ENCODE peak calls at places on chromosomes 5 and 9, in eight cellular contexts. K is naive thymus-derived CD4-positive, alpha-beta T cell; J is Panc1; L is stomach; F is GM23248; S is heart right ventricle; Z is IMR-90; Y is H9. A is an unnamed sample. For H3K4me1, the result is how much of the 10 kb centered on the place peaks cover.

GRCh38 chr9:79572891-79573696 is 1.3 kb downstream of the TLE4 start:
- DNase-seq in K (peak), J (no peak), L (peak), F (peak), S (peak), Z (no peak), Y (peak), A (peak)

GRCh38 chr5:64768358-64769312 is at the start of the genes CWC27 and SREK1IP1:
- DNase-seq in K (peak), J (peak), L (peak), F (peak), S (peak), Z (peak), Y (peak), A (peak)

GRCh38 chr5:172699999-172700685 is 59.1 kb downstream of the NEURL1B start:
- DNase-seq in K (no peak), J (no peak), L (no peak), F (no peak), S (no peak), Z (no peak), Y (peak), A (no peak)

GRCh38 chr5:158758666-158759065 is 341.1 kb downstream of the EBF1 start:
- DNase-seq in K (no peak), J (no peak), L (no peak), F (peak), S (no peak), Z (peak), Y (no peak), A (no peak)

GRCh38 chr9:79611091-79611614 is 39.4 kb downstream of the TLE4 start:
- DNase-seq in K (no peak), J (no peak), L (no peak), F (peak), S (no peak), Z (peak), Y (no peak), A (no peak)

GRCh38 chr5:5418006-5418405 is 4.5 kb upstream of the ICE1 start:
- DNase-seq in K (no peak), J (no peak), L (no peak), F (no peak), S (no peak), Z (no peak), Y (no peak), A (no peak)

GRCh38 chr5:82448374-82448773 is 170.2 kb upstream of the RPS23 start:
- DNase-seq in K (no peak), J (no peak), L (no peak), F (no peak), S (no peak), Z (no peak), Y (no peak), A (no peak)

GRCh38 chr9:137027369-137028012 is 546 bp downstream of the ABCA2 start:
- DNase-seq in K (no peak), J (no peak), L (no peak), F (peak), S (peak), Z (peak), Y (no peak), A (no peak)

GRCh38 chr9:136665704-136666363 is 3.1 kb downstream of the EGFL7 start:
- DNase-seq in K (no peak), J (no peak), L (no peak), F (peak), S (no peak), Z (no peak), Y (no peak), A (no peak)

GRCh38 chr5:145775411-145775810 is 59.7 kb downstream of the PRELID2 start:
- DNase-seq in K (no peak), J (no peak), L (no peak), F (peak), S (no peak), Z (peak), Y (no peak), A (no peak)

GRCh38 chr9:83620841-83621636 is 1.9 kb upstream of the IDNK start:
- DNase-seq in K (peak), J (peak), L (peak), F (peak), S (no peak), Z (peak), Y (peak), A (peak)

GRCh38 chr9:127862075-127863011 is 7.9 kb upstream of the ENG start:
- DNase-seq in K (peak), J (no peak), L (peak), F (no peak), S (peak), Z (no peak), Y (no peak), A (peak)

GRCh38 chr5:72185717-72186388 is 78.6 kb downstream of the MAP1B start:
- DNase-seq in K (no peak), J (no peak), L (no peak), F (peak), S (no peak), Z (no peak), Y (no peak), A (no peak)

GRCh38 chr5:151144275-151144674 is 13.3 kb downstream of the ANXA6 start:
- DNase-seq in K (no peak), J (no peak), L (no peak), F (no peak), S (no peak), Z (no peak), Y (no peak), A (no peak)

GRCh38 chr9:81597749-81598497 is 91.4 kb downstream of the TLE1 start:
- DNase-seq in K (no peak), J (no peak), L (no peak), F (no peak), S (no peak), Z (no peak), Y (no peak), A (no peak)

GRCh38 chr5:135307143-135307903 is 91.7 kb downstream of the MACROH2A1 start:
- DNase-seq in K (no peak), J (no peak), L (no peak), F (no peak), S (no peak), Z (no peak), Y (no peak), A (no peak)

GRCh38 chr5:83474170-83474796 is 2.7 kb downstream of the VCAN start:
- DNase-seq in K (no peak), J (no peak), L (peak), F (peak), S (peak), Z (peak), Y (peak), A (no peak)

GRCh38 chr9:97794666-97795065 is 58.4 kb upstream of the FOXE1 start:
- DNase-seq in K (no peak), J (no peak), L (no peak), F (no peak), S (no peak), Z (no peak), Y (no peak), A (no peak)

GRCh38 chr9:128494108-128494742 is 10.3 kb upstream of the GLE1 start:
- DNase-seq in K (peak), J (no peak), L (peak), F (no peak), S (peak), Z (no peak), Y (no peak), A (no peak)

GRCh38 chr5:146388418-146388817 is 49.8 kb downstream of the POU4F3 start:
- DNase-seq in K (no peak), J (no peak), L (no peak), F (peak), S (no peak), Z (peak), Y (no peak), A (no peak)

GRCh38 chr5:158153508-158153907 is 294.6 kb upstream of the CLINT1 start:
- DNase-seq in K (no peak), J (no peak), L (no peak), F (no peak), S (no peak), Z (no peak), Y (no peak), A (no peak)

GRCh38 chr5:174917976-174918554 is 193.7 kb downstream of the MSX2 start:
- DNase-seq in K (no peak), J (no peak), L (no peak), F (no peak), S (no peak), Z (no peak), Y (no peak), A (no peak)

GRCh38 chr5:156120777-156121176 is 206.2 kb upstream of the SGCD start:
- DNase-seq in K (no peak), J (no peak), L (no peak), F (peak), S (no peak), Z (no peak), Y (no peak), A (no peak)

GRCh38 chr5:39167141-39167972 is 52.0 kb downstream of the FYB1 start:
- DNase-seq in K (no peak), J (no peak), L (no peak), F (peak), S (no peak), Z (peak), Y (no peak), A (no peak)

GRCh38 chr9:129835860-129836223 is 584 bp downstream of the USP20 start:
- DNase-seq in K (no peak), J (no peak), L (no peak), F (no peak), S (no peak), Z (peak), Y (no peak), A (no peak)

GRCh38 chr9:87198716-87199115 is 251.4 kb upstream of the GAS1 start:
- DNase-seq in K (no peak), J (no peak), L (no peak), F (peak), S (no peak), Z (peak), Y (no peak), A (no peak)

GRCh38 chr9:73807956-73808355 is 656.3 kb downstream of the ANXA1 start:
- DNase-seq in K (no peak), J (no peak), L (no peak), F (no peak), S (no peak), Z (no peak), Y (no peak), A (no peak)

GRCh38 chr5:72085319-72085718 is 22.0 kb upstream of the MAP1B start:
- DNase-seq in K (no peak), J (no peak), L (no peak), F (no peak), S (no peak), Z (no peak), Y (no peak), A (no peak)

GRCh38 chr5:122785294-122785693 is 10.4 kb downstream of the SNX2 start:
- DNase-seq in K (no peak), J (no peak), L (no peak), F (no peak), S (no peak), Z (no peak), Y (no peak), A (no peak)

GRCh38 chr9:27154923-27155322 is 45.9 kb downstream of the TEK start:
- DNase-seq in K (no peak), J (no peak), L (no peak), F (peak), S (no peak), Z (peak), Y (no peak), A (no peak)

DNA sequence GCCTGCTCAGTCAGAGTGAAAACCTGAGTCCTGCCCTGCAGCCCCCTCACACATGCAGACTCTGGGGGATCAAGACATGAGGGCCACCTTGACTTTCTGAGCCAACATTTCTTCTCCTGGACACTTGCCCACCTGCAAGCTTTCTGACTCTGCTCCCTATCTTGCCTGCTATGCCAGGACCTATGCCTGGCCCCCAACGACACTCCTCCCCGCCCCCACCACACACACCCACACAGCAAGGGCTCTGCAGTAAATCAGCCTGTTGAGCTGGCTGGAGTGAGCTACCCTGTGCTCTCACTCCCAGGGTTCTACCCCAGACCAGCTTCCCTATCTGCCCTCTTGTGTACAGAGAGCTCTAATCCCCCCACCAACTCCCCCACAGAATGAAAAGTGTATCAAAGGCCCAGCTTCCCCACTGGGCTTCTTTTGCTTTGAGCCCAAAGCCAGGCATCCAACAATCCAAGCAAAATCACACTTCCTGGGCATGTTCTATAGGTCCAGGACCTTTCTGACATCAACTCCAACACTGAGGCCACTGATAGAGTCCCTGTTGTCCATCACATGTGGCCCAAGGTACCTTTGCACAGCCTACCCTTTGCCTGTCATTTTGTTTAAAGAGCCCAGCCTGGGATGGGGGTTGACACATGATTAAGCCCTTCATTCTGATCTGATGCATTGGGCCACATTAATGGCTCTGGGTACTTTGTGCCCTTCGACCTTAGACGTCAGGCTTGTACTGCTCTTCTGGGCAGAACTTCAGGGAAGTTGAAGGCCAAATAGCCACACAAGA is 7.2 kb downstream of the PDLIM4 start:
- DNase-seq in K (no peak), J (no peak), L (no peak), F (peak), S (no peak), Z (no peak), Y (peak), A (no peak)
- H3K4me1 ChIP-seq in K (under half), J (under half), L (under half), F (half or more), S (under half), Z (half or more), Y (under half), A (under half)

GRCh38 chr9:124000784-124001444 is 10.7 kb upstream of the LHX2 start:
- DNase-seq in K (no peak), J (no peak), L (no peak), F (no peak), S (no peak), Z (no peak), Y (no peak), A (no peak)

GRCh38 chr9:124001445-124001799 is 10.1 kb upstream of the LHX2 start:
- DNase-seq in K (no peak), J (no peak), L (no peak), F (no peak), S (no peak), Z (no peak), Y (no peak), A (no peak)

GRCh38 chr9:124000161-124000783 is 11.3 kb upstream of the LHX2 start:
- DNase-seq in K (no peak), J (no peak), L (no peak), F (no peak), S (peak), Z (no peak), Y (no peak), A (no peak)

GRCh38 chr9:124003636-124004349 is 7.8 kb upstream of the LHX2 start:
- DNase-seq in K (no peak), J (no peak), L (no peak), F (no peak), S (no peak), Z (no peak), Y (no peak), A (no peak)

DNA sequence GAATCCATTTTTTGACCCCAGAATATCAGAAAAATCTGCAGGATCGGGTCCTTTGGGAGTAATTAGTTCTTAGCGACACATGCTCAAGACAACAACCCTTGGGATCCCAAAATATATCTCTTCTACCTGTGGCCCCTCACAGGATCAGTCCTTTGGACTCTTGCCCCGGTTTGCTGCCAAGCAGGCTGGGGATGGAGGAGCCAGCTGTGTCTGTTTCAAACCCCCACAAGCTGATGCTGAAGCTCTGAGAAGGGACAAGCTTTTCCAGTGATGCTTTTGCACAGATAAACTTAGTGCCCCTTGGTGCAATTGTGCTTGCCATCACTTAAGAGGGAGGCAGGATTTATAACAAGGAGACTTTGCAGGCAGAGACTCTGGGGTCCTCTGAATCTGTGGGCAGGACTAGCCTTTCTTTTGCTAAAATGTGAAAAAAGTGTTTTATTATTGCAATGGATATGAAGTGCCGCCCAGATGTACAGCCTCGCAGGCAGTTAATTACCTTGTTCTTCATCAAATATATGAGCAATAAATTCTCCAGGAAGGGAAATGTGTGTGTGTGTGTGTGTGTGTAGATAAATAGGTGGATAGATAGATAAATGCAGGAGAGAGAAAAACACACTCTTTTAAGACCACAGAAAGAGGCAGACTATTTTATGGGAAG is 9.6 kb upstream of the LHX2 start:
- DNase-seq in K (no peak), J (no peak), L (no peak), F (no peak), S (no peak), Z (no peak), Y (no peak), A (no peak)
- H3K4me1 ChIP-seq in K (under half), J (under half), L (under half), F (under half), S (under half), Z (under half), Y (under half), A (under half)

GRCh38 chr9:93060746-93061259 is 2.3 kb downstream of the SUSD3 start:
- DNase-seq in K (no peak), J (no peak), L (peak), F (peak), S (no peak), Z (peak), Y (no peak), A (no peak)

GRCh38 chr9:93061260-93061751 is 2.8 kb downstream of the SUSD3 start:
- DNase-seq in K (no peak), J (no peak), L (no peak), F (no peak), S (no peak), Z (no peak), Y (no peak), A (no peak)

GRCh38 chr9:93057703-93058356 is 671 bp upstream of the SUSD3 start:
- DNase-seq in K (no peak), J (no peak), L (no peak), F (no peak), S (no peak), Z (no peak), Y (no peak), A (peak)

GRCh38 chr9:93058357-93059096 is at the start of gene SUSD3:
- DNase-seq in K (peak), J (no peak), L (peak), F (no peak), S (peak), Z (no peak), Y (peak), A (peak)

GRCh38 chr9:93059097-93059959 is 827 bp downstream of the SUSD3 start:
- DNase-seq in K (no peak), J (no peak), L (peak), F (no peak), S (no peak), Z (no peak), Y (no peak), A (no peak)
- H3K4me1 ChIP-seq in K (half or more), J (under half), L (under half), F (under half), S (under half), Z (under half), Y (under half), A (half or more)

DNA sequence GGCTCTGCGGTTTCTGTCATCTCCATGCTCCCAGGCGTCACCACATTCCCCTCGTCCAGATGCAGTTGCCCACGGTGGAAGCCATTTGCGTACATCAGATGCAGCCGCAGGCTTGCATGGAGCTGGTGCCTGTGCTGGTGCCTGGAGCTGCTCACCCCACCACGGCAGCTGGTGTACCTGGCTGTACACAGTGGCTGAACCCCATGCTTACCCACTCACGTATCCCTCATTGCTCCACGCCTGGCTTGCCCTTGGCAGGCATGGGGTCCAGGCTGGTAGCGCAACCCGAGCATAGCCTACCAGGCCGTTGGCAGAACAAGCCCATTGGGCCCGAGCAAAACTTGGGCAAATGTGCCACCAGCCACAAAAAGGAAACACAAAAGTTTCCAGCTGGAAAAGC is 159.5 kb downstream of the GHR start:
- DNase-seq in K (no peak), J (no peak), L (no peak), F (no peak), S (no peak), Z (no peak), Y (no peak), A (no peak)
- H3K4me1 ChIP-seq in K (under half), J (under half), L (under half), F (under half), S (under half), Z (under half), Y (under half), A (under half)

GRCh38 chr9:536597-537511 is 304.6 kb upstream of the DMRT1 start:
- DNase-seq in K (peak), J (no peak), L (no peak), F (no peak), S (no peak), Z (no peak), Y (no peak), A (no peak)

GRCh38 chr9:534886-535285 is 306.6 kb upstream of the DMRT1 start:
- DNase-seq in K (no peak), J (no peak), L (peak), F (no peak), S (peak), Z (no peak), Y (no peak), A (no peak)

GRCh38 chr9:530681-531080 is 310.8 kb upstream of the DMRT1 start:
- DNase-seq in K (no peak), J (no peak), L (no peak), F (peak), S (peak), Z (peak), Y (no peak), A (no peak)

GRCh38 chr9:532707-533106 is 308.8 kb upstream of the DMRT1 start:
- DNase-seq in K (no peak), J (no peak), L (peak), F (no peak), S (no peak), Z (no peak), Y (no peak), A (no peak)

DNA sequence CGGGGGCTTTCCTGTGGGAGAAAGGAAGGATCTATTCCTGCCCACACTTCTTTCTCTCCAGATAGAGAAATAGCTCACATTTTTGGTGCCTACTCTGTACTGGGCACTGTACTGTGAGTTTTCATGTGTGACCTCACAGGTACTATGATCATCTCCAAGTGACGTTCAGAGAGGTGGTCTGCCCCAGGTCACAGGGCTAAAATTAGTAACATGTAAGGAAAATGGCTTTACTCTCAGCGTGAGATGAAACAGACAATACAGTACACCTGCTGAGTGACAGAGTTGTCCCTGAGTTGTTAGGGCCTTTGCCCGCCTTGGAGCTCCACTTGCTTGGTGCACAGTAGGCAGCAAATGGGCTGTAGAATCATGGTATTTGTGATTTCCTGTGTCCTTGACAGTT is 306.1 kb upstream of the DMRT1 start:
- DNase-seq in K (no peak), J (no peak), L (no peak), F (no peak), S (no peak), Z (no peak), Y (no peak), A (no peak)
- H3K4me1 ChIP-seq in K (under half), J (under half), L (under half), F (under half), S (under half), Z (under half), Y (under half), A (under half)